ENCODE peak calls at places on chromosome X, in eight cellular contexts. Z is right lobe of liver, K is A549, I is heart left ventricle, P is tibial nerve, M is suprapubic skin, E is H1, L is upper lobe of left lung. V is an unnamed sample.

GRCh38 chrX:149280011-149280410 is 225.1 kb downstream of the IDS start:
- DNase-seq in M (no peak), E (no peak), Z (no peak), L (no peak), P (no peak), K (no peak), I (no peak), V (no peak)

GRCh38 chrX:86002076-86002896 is 45.1 kb downstream of the CHM start:
- DNase-seq in P (no peak), M (no peak), E (peak), I (no peak), L (peak), K (no peak), Z (no peak), V (no peak)

GRCh38 chrX:15436220-15436619 is 52.0 kb upstream of the VEGFD start:
- DNase-seq in M (no peak), L (no peak), P (no peak), K (no peak), Z (no peak), I (no peak), E (no peak), V (no peak)

GRCh38 chrX:42751573-42751972 is 26.4 kb downstream of the PPP1R2C start:
- DNase-seq in L (no peak), K (no peak), M (no peak), P (no peak), E (no peak), I (no peak), Z (no peak), V (no peak)

GRCh38 chrX:2430265-2430825 is 70.4 kb downstream of the DHRSX start:
- DNase-seq in I (no peak), P (no peak), M (peak), K (no peak), Z (no peak), L (peak), E (no peak), V (no peak)

GRCh38 chrX:13898084-13898483 is 81.2 kb upstream of the GPM6B start:
- DNase-seq in L (no peak), K (no peak), M (no peak), P (peak), I (peak), Z (no peak), E (no peak), V (no peak)

GRCh38 chrX:1577845-1578244 is 13.6 kb upstream of the AKAP17A start:
- DNase-seq in Z (no peak), E (no peak), P (no peak), M (no peak), I (no peak), K (no peak), L (no peak), V (no peak)

GRCh38 chrX:49230500-49231232 is 2.5 kb downstream of the CACNA1F start:
- DNase-seq in K (no peak), Z (no peak), M (peak), I (peak), E (peak), P (peak), L (peak), V (no peak)

GRCh38 chrX:66203114-66203513 is 39.1 kb downstream of the HEPH start:
- DNase-seq in L (no peak), M (no peak), I (no peak), Z (no peak), P (no peak), K (no peak), E (no peak), V (no peak)

GRCh38 chrX:17007134-17007768 is 60.8 kb downstream of the REPS2 start:
- DNase-seq in K (peak), Z (no peak), P (no peak), E (no peak), I (peak), L (peak), M (no peak), V (peak)

GRCh38 chrX:11929476-11929875 is 171.4 kb downstream of the MSL3 start:
- DNase-seq in M (no peak), I (no peak), Z (no peak), K (no peak), L (no peak), P (no peak), E (no peak), V (peak)

GRCh38 chrX:40097492-40098263 is at the start of gene BCOR:
- DNase-seq in M (no peak), K (peak), P (peak), E (peak), Z (peak), L (peak), I (peak), V (peak)

GRCh38 chrX:100319716-100320115 is 90.4 kb downstream of the PCDH19 start:
- DNase-seq in Z (no peak), P (no peak), M (no peak), E (no peak), K (no peak), I (no peak), L (no peak), V (no peak)

GRCh38 chrX:115142057-115142456 is 47.2 kb upstream of the RBMXL3 start:
- DNase-seq in E (no peak), I (no peak), Z (no peak), L (no peak), K (no peak), M (no peak), P (no peak), V (no peak)

GRCh38 chrX:45769919-45770582 is 569.4 kb upstream of the DIPK2B start:
- DNase-seq in I (peak), E (no peak), P (peak), Z (peak), K (peak), M (peak), L (peak), V (peak)

GRCh38 chrX:8033175-8033574 is 106.0 kb upstream of the PNPLA4 start:
- DNase-seq in P (no peak), Z (no peak), L (no peak), I (no peak), M (no peak), E (no peak), K (no peak), V (no peak)
- TF ChIP-seq POLR2A in P (no peak), Z (no peak), L (no peak), I (no peak), M (no peak), E (no peak), K (no peak), V (no peak)

DNA sequence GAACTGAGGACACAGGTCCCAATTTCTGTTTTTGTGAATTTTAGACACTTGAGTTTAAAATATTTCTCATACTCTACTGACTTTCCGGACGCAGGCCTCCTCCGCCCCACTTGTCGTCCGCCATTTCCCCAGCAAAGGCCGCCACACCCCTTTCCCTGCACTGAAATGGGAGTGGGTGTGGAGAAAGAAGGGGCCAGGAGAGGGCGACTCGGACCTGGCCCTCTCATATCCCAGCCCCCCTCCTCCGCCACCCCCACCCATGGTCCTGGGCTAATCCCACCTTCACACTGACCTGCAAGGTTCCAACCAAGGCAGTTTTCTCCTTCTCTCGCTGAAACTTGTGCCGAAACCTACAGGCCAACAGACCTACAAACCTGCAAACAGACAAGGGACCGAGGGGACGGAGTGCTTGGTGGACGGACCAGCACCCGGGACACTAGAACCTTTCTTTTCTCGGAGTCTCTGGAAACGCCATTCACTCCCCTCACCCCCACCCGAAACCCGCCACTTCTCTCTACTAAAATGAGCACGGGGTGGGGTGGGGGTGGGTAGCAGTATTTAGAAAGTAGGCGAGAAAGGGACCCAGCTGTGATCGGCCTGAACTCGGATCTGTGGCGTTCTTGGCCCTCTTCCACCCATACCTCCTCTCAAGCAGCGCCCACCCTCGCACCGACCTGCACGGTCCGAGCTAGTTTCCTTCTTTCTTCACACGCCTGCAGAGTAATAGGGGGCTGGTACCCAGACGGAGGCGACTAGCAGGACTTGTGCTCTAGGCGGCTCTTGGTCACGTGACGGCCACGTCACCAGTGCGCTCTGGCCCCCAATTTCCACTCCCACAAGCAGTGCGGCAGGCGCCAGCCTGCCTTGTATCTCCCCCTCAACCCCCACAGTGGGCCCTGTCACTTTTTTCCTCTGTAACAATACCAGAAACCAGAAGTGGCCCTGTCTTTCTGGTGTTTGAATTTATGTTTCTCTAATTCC is at the start of gene ARMCX6:
- DNase-seq in K (peak), Z (peak), M (peak), I (peak), L (peak), E (peak), P (peak), V (peak)
- TF ChIP-seq CTCF in K (peak), Z (peak), M (no peak), I (no peak), L (no peak), E (peak), P (peak), V (peak)

GRCh38 chrX:150506486-150506885 is 61.9 kb upstream of the MTM1 start:
- DNase-seq in L (no peak), I (no peak), M (no peak), K (no peak), P (no peak), Z (no peak), E (peak), V (peak)
- TF ChIP-seq POLR2A in L (no peak), I (no peak), M (no peak), K (no peak), P (no peak), Z (no peak), E (no peak), V (no peak)

GRCh38 chrX:9700555-9700954 is 65.1 kb downstream of the GPR143 start:
- DNase-seq in P (no peak), L (no peak), K (no peak), Z (no peak), M (no peak), I (no peak), E (peak), V (no peak)
- TF ChIP-seq CTCF in P (no peak), L (no peak), K (no peak), Z (no peak), M (no peak), I (no peak), E (peak), V (no peak)

GRCh38 chrX:19350831-19351447 is 7.2 kb downstream of the PDHA1 start:
- DNase-seq in Z (no peak), L (no peak), M (no peak), K (no peak), I (no peak), E (no peak), P (no peak), V (no peak)
- TF ChIP-seq POLR2A in Z (no peak), L (no peak), M (no peak), K (no peak), I (no peak), E (no peak), P (no peak), V (no peak)

V was measured in endothelial cell of umbilical vein.